ENCODE peak calls at places on chromosomes 1 and 21, in six cellular contexts. M is T-helper 1 cell, Q is endothelial cell, E is GM23248, P is nephron progenitor cell, G is Right ventricle myocardium superior. H is an unnamed sample.

GRCh38 chr1:63668298-63668697 is 75.1 kb downstream of the PGM1 start:
- DNase-seq in M (no peak), Q (no peak), E (peak), P (no peak), G (no peak), H (no peak)

GRCh38 chr1:26391450-26391849 is 18.9 kb upstream of the ZNF683 start:
- DNase-seq in M (peak), Q (peak), E (peak), P (peak), G (no peak), H (peak)

GRCh38 chr1:159185121-159185520 is 13.7 kb downstream of the CADM3 start:
- DNase-seq in M (no peak), Q (no peak), E (no peak), P (no peak), G (no peak), H (no peak)

GRCh38 chr1:67958472-67958871 is 92.0 kb downstream of the DIRAS3 start:
- DNase-seq in M (no peak), Q (no peak), E (no peak), P (no peak), G (no peak), H (no peak)

GRCh38 chr1:181133441-181133951 is 45.0 kb downstream of the IER5 start:
- DNase-seq in M (no peak), Q (no peak), E (no peak), P (peak), G (no peak), H (no peak)

GRCh38 chr1:178057863-178058576 is 35.9 kb upstream of the RASAL2 start:
- DNase-seq in M (no peak), Q (peak), E (peak), P (no peak), G (peak), H (no peak)

GRCh38 chr1:207027221-207027777 is 5.3 kb downstream of the C1orf116 start:
- DNase-seq in M (no peak), Q (no peak), E (peak), P (no peak), G (no peak), H (no peak)

GRCh38 chr1:65792671-65793358 is at the start of gene PDE4B:
- DNase-seq in M (no peak), Q (peak), E (peak), P (peak), G (no peak), H (no peak)

GRCh38 chr21:45427331-45428271 is 22.6 kb downstream of the COL18A1 start:
- DNase-seq in M (no peak), Q (no peak), E (peak), P (peak), G (no peak), H (no peak)

GRCh38 chr1:114075546-114076249 is 78.0 kb downstream of the SYT6 start:
- DNase-seq in M (no peak), Q (no peak), E (no peak), P (no peak), G (no peak), H (no peak)

GRCh38 chr1:41378999-41379740 is 17.9 kb downstream of the FOXO6 start:
- DNase-seq in M (no peak), Q (no peak), E (no peak), P (no peak), G (no peak), H (no peak)

GRCh38 chr1:95002657-95003432 is 69.9 kb downstream of the ALG14 start:
- DNase-seq in M (no peak), Q (no peak), E (peak), P (no peak), G (no peak), H (no peak)

GRCh38 chr1:23027352-23027907 is 8.2 kb downstream of the KDM1A start:
- DNase-seq in M (no peak), Q (no peak), E (no peak), P (no peak), G (no peak), H (no peak)

GRCh38 chr1:165073402-165074007 is 283.0 kb downstream of the LMX1A start:
- DNase-seq in M (no peak), Q (peak), E (peak), P (peak), G (no peak), H (no peak)